ENCODE peak calls at places on chromosomes 6 and 20, in nine cellular contexts. P is Calu3; G is fibroblast of pulmonary artery; D is pulmonary artery endothelial cell; L is lower lobe of right lung; W is HFFc6; V is stimulated activated CD4-positive, alpha-beta T cell treated with anti-CD3 and anti-CD28 coated beads, Interleukin-1b, Interleukin-23, amount 100 ng/mL, for 24 hours; F is hippocampal formation; H is CD4-positive, alpha-beta T cell. K is an unnamed sample.

GRCh38 chr6:42618686-42619085 is 54.9 kb downstream of the UBR2 start:
- DNase-seq in P (no peak), L (no peak), V (no peak), F (no peak), D (no peak), G (no peak), W (peak; percentile 52), H (no peak), K (no peak)

GRCh38 chr6:47571488-47571887 is 93.9 kb downstream of the CD2AP start:
- DNase-seq in W (no peak), F (no peak), D (no peak), H (no peak), G (peak; percentile 1), P (no peak), V (no peak), L (no peak), K (no peak)

GRCh38 chr6:22145294-22145693 is 151.5 kb downstream of the PRL start:
- DNase-seq in L (no peak), F (no peak), D (no peak), W (no peak), V (no peak), G (no peak), P (no peak), H (no peak), K (no peak)

GRCh38 chr6:37696220-37696840 is 1.4 kb downstream of the MDGA1 start:
- DNase-seq in P (no peak), G (peak; percentile 40), V (peak; percentile 14), W (no peak), L (no peak), D (no peak), H (peak; percentile 38), F (no peak), K (peak; percentile 60)

GRCh38 chr6:6629416-6629815 is 40.9 kb downstream of the LY86 start:
- DNase-seq in W (peak; percentile 1), H (no peak), F (no peak), D (no peak), L (no peak), V (no peak), G (peak; percentile 22), P (no peak), K (no peak)

GRCh38 chr6:165181951-165182414 is 127.4 kb downstream of the C6orf118 start:
- DNase-seq in W (no peak), F (no peak), V (no peak), G (peak; percentile 78), P (peak; percentile 55), H (no peak), D (no peak), L (no peak), K (no peak)

GRCh38 chr6:13472099-13472498 is 15.3 kb downstream of the GFOD1 start:
- DNase-seq in H (no peak), V (no peak), G (no peak), W (no peak), D (no peak), F (no peak), P (no peak), L (no peak), K (no peak)

GRCh38 chr20:57090590-57091560 is 175.6 kb downstream of the BMP7 start:
- DNase-seq in H (no peak), P (no peak), W (no peak), G (no peak), V (no peak), D (no peak), F (no peak), L (peak; percentile 19), K (no peak)

GRCh38 chr6:87431263-87431662 is 23.5 kb downstream of the CFAP206 start:
- DNase-seq in G (peak; percentile 3), D (no peak), H (no peak), P (no peak), W (no peak), L (no peak), F (no peak), V (no peak), K (no peak)

GRCh38 chr6:42105714-42106662 is 36.4 kb downstream of the C6orf132 start:
- DNase-seq in G (no peak), H (no peak), W (no peak), F (no peak), P (no peak), D (no peak), L (no peak), V (no peak), K (peak; percentile 36)

GRCh38 chr6:29941006-29941405 is 1.3 kb upstream of the HLA-A start:
- DNase-seq in V (no peak), L (no peak), P (no peak), H (no peak), F (no peak), G (no peak), W (no peak), D (no peak), K (peak; percentile 44)

GRCh38 chr6:97669191-97669651 is 386.2 kb upstream of the MMS22L start:
- DNase-seq in G (no peak), L (no peak), D (no peak), P (no peak), F (peak; percentile 76), V (no peak), H (no peak), W (no peak), K (peak; percentile 30)

GRCh38 chr20:49284818-49285217 is 7.0 kb upstream of the ZNFX1 start:
- DNase-seq in H (no peak), D (no peak), G (no peak), L (no peak), V (no peak), P (no peak), W (no peak), F (no peak), K (no peak)

GRCh38 chr20:2892376-2892775 is 19.1 kb downstream of the PTPRA start:
- DNase-seq in L (no peak), G (no peak), W (no peak), D (no peak), V (no peak), F (no peak), P (no peak), H (no peak), K (no peak)

GRCh38 chr6:53119772-53120409 is 28.8 kb downstream of the GCM1 start:
- DNase-seq in P (peak; percentile 46), V (no peak), H (no peak), F (no peak), G (peak; percentile 37), W (peak; percentile 68), D (no peak), L (no peak), K (no peak)